ENCODE peak calls at places on chromosomes 12 and 14, in nine cellular contexts. I is pancreas, N is stomach, S is body of pancreas, W is dorsolateral prefrontal cortex, Z is fibroblast of villous mesenchyme, X is ovary, K is thyroid gland, U is Panc1. R is an unnamed sample.

GRCh38 chr12:2963154-2963759 is 4.1 kb downstream of the TEAD4 start:
- DNase-seq in U (no peak), I (no peak), K (peak; percentile 44), W (no peak), N (no peak), X (no peak), S (peak; percentile 65), Z (no peak), R (no peak)

GRCh38 chr14:87153391-87153790 is 839.6 kb downstream of the GALC start:
- DNase-seq in X (no peak), W (no peak), Z (no peak), S (no peak), I (no peak), U (no peak), K (no peak), N (no peak), R (no peak)

GRCh38 chr14:103361868-103362267 is 23.3 kb upstream of the MARK3 start:
- DNase-seq in X (no peak), K (no peak), S (no peak), I (no peak), W (no peak), N (no peak), Z (peak; percentile 97), U (no peak), R (peak; percentile 98)

GRCh38 chr12:64609543-64610091 is 678 bp upstream of the RASSF3 start:
- DNase-seq in X (no peak), K (no peak), Z (peak; percentile 34), N (no peak), I (no peak), U (no peak), W (no peak), S (no peak), R (peak; percentile 37)

GRCh38 chr14:74507085-74507484 is 13.5 kb downstream of the ISCA2 start:
- DNase-seq in Z (no peak), N (no peak), K (no peak), W (no peak), U (no peak), X (no peak), S (no peak), I (no peak), R (no peak)

GRCh38 chr14:76086636-76087035 is 65.1 kb upstream of the GPATCH2L start:
- DNase-seq in I (no peak), K (no peak), Z (no peak), N (no peak), S (no peak), W (no peak), X (no peak), U (no peak), R (no peak)

GRCh38 chr12:65189028-65189718 is 19.8 kb downstream of the LEMD3 start:
- DNase-seq in U (no peak), K (no peak), I (no peak), N (no peak), Z (no peak), S (no peak), X (no peak), W (no peak), R (no peak)

GRCh38 chr12:111033281-111034147 is 113.1 kb upstream of the MYL2 start:
- DNase-seq in N (no peak), I (no peak), K (no peak), W (no peak), S (no peak), Z (no peak), X (no peak), U (no peak), R (no peak)

GRCh38 chr14:91413547-91414474 is 3.8 kb downstream of the CCDC88C start:
- DNase-seq in Z (no peak), N (peak; percentile 90), U (no peak), X (no peak), K (peak; percentile 29), W (no peak), I (peak; percentile 70), S (peak; percentile 95), R (no peak)

GRCh38 chr14:91410781-91411536 is 6.7 kb downstream of the CCDC88C start:
- DNase-seq in S (no peak), K (no peak), W (no peak), X (no peak), Z (no peak), I (peak; percentile 19), U (no peak), N (no peak), R (no peak)

GRCh38 chr14:91409991-91410401 is 7.6 kb downstream of the CCDC88C start:
- DNase-seq in U (no peak), N (no peak), S (no peak), W (no peak), Z (no peak), X (no peak), K (no peak), I (no peak), R (no peak)

GRCh38 chr14:91414475-91415342 is 2.9 kb downstream of the CCDC88C start:
- DNase-seq in W (no peak), S (no peak), X (no peak), K (no peak), I (no peak), N (no peak), Z (no peak), U (no peak), R (no peak)

GRCh38 chr14:91412939-91413338 is 4.7 kb downstream of the CCDC88C start:
- DNase-seq in I (no peak), Z (no peak), K (no peak), S (no peak), W (no peak), X (no peak), N (no peak), U (no peak), R (no peak)
- H3K4me3 ChIP-seq in I (no peak overlapping the region), Z (no peak overlapping the region), K (no peak overlapping the region), S (no peak overlapping the region), W (no peak overlapping the region), X (no peak overlapping the region), N (no peak overlapping the region), U (no peak overlapping the region), R (no peak overlapping the region)

GRCh38 chr12:6752931-6753771 is at the start of gene MLF2:
- DNase-seq in N (peak; percentile 98), U (peak; percentile 91), X (peak; percentile 99), Z (peak; percentile 99), W (peak; percentile 97), K (peak; percentile 99), S (peak; percentile 98), I (peak; percentile 97), R (peak; percentile 100)
- TF ChIP-seq CTCF in N (peak; percentile 97), U (no peak), X (peak; percentile 13), Z (no peak), W (peak; percentile 98), K (no peak), S (peak; percentile 99), I (peak; percentile 91), R (no peak)

GRCh38 chr12:92871121-92871520 is 58.0 kb downstream of the EEA1 start:
- DNase-seq in U (no peak), N (no peak), I (no peak), K (no peak), S (no peak), X (no peak), Z (no peak), W (no peak), R (no peak)
- H3K4me3 ChIP-seq in U (no peak overlapping the region), N (no peak overlapping the region), I (no peak overlapping the region), K (no peak overlapping the region), S (no peak overlapping the region), X (no peak overlapping the region), Z (no peak overlapping the region), W (no peak overlapping the region), R (no peak overlapping the region)

GRCh38 chr12:55068416-55069010 is 48.7 kb downstream of the NEUROD4 start:
- DNase-seq in Z (peak; percentile 45), U (peak; percentile 35), I (no peak), X (no peak), W (no peak), K (peak; percentile 3), S (peak; percentile 15), N (no peak), R (peak; percentile 81)
- TF ChIP-seq CTCF in Z (peak; percentile 92), U (peak; percentile 88), I (peak; percentile 55), X (peak; percentile 12), W (peak; percentile 75), K (peak; percentile 42), S (peak; percentile 64), N (peak; percentile 20), R (peak; percentile 86)

DNA sequence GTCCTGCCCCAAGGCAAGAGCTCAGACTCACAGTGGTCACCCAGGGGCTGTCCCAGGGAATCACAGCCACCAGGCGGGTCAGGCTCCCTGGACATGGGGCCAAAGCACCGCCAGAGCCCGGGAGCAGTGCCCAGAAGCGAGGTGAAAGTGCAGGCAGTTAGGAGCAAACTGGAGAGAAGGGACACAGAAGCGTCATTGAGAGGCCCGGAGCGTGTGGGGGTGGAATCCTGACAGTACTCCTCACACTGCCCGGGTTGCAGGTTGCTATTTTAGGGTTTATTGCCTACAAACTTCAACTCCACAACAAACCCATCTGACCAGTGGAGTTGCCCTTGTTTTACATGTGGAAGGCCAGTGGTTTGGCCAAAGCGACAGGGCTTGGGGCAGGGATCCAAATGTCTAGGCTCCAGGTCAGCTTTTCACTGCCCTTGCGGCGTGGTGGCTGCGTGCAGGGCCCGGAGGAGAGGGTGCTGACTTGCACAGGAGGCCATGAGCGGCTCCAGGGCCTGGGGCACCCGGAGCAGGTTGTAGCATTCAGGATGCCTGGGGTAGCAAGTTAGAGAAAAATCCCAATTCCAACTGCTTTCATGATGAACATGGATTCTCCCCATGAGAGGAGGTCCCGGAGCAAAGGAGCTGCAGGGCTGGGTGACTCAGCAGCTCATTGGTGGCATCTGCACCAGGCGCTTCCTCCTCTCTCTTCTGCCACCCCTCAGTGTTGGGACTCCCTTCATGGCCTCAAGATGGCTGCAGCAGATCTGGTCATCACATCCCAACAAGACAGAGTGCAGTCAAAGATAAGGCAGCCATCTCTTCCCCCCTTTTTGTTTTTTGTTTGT is 112.3 kb upstream of the NCOR2 start:
- DNase-seq in U (no peak), K (peak; percentile 61), S (peak; percentile 47), N (peak; percentile 80), I (no peak), Z (peak; percentile 45), X (no peak), W (peak; percentile 58), R (no peak)
- H3K4me3 ChIP-seq in U (no peak overlapping the region), K (no peak overlapping the region), S (no peak overlapping the region), N (no peak overlapping the region), I (no peak overlapping the region), Z (no peak overlapping the region), X (no peak overlapping the region), W (no peak overlapping the region), R (no peak overlapping the region)

GRCh38 chr12:94875525-94875924 is 128.0 kb downstream of the NDUFA12 start:
- DNase-seq in N (no peak), W (no peak), K (peak; percentile 42), U (peak; percentile 25), Z (peak; percentile 54), I (no peak), S (no peak), X (peak; percentile 23), R (peak; percentile 51)
- TF ChIP-seq CTCF in N (no peak), W (no peak), K (no peak), U (peak; percentile 64), Z (peak; percentile 16), I (no peak), S (peak; percentile 30), X (no peak), R (peak; percentile 49)

GRCh38 chr14:99472937-99473336 is 7.7 kb downstream of the SETD3 start:
- DNase-seq in Z (no peak), N (no peak), W (no peak), X (no peak), I (no peak), U (no peak), K (no peak), S (no peak), R (no peak)
- H3K4me3 ChIP-seq in Z (no peak overlapping the region), N (no peak overlapping the region), W (no peak overlapping the region), X (no peak overlapping the region), I (no peak overlapping the region), U (no peak overlapping the region), K (no peak overlapping the region), S (no peak overlapping the region), R (no peak overlapping the region)

R was measured in choroid plexus epithelial cell.